ENCODE peak calls at places on chromosome 2, in eight cellular contexts. R is CD4-positive, alpha-beta T cell; Y is fibroblast of mammary gland; P is NCI-H1694 treated with DMSO at 0.1 percent for 48 hours; I is posterior vena cava; X is iris pigment epithelial cell; F is Peyer's patch; Z is AML-193. C is an unnamed sample.

GRCh38 chr2:70173520-70173919 is 17.3 kb downstream of the C2orf42 start:
- DNase-seq in P (no peak), Y (peak), X (peak), I (no peak), Z (no peak), F (no peak), R (no peak), C (peak)

GRCh38 chr2:157246212-157247067 is 11.1 kb upstream of the GALNT5 start:
- DNase-seq in Z (no peak), P (no peak), F (no peak), X (peak), R (no peak), I (no peak), Y (peak), C (peak)

GRCh38 chr2:238261718-238262375 is 22.0 kb upstream of the HES6 start:
- DNase-seq in F (no peak), Z (no peak), R (no peak), X (no peak), P (no peak), Y (no peak), I (peak), C (no peak)

GRCh38 chr2:69549421-69549820 is 94.1 kb downstream of the AAK1 start:
- DNase-seq in Z (no peak), R (no peak), X (peak), I (no peak), Y (peak), F (no peak), P (no peak), C (peak)

GRCh38 chr2:30366199-30366691 is 80.8 kb upstream of the LCLAT1 start:
- DNase-seq in Z (no peak), Y (peak), X (peak), P (no peak), F (no peak), R (peak), I (no peak), C (no peak)

GRCh38 chr2:108377815-108378630 is at the start of gene SULT1C4:
- DNase-seq in Z (no peak), R (no peak), X (peak), Y (no peak), F (peak), I (peak), P (no peak), C (peak)

GRCh38 chr2:240921319-240922233 is 15.4 kb downstream of the CROCC2 start:
- DNase-seq in Y (peak), P (no peak), Z (no peak), I (peak), R (no peak), F (peak), X (peak), C (peak)

GRCh38 chr2:175436076-175436475 is 254.6 kb upstream of the ATP5MC3 start:
- DNase-seq in I (no peak), Z (no peak), F (no peak), P (no peak), R (no peak), X (no peak), Y (no peak), C (no peak)

GRCh38 chr2:10089565-10090183 is 9.5 kb upstream of the CYS1 start:
- DNase-seq in R (no peak), F (no peak), P (no peak), I (no peak), X (no peak), Z (peak), Y (no peak), C (no peak)

C was measured in choroid plexus epithelial cell.